ENCODE peak calls at places on chromosomes 2 and 18, in nine cellular contexts. T is RWPE1, H is epithelial cell of esophagus, E is BJ, N is tibial nerve, F is mesothelial cell of epicardium, B is A673, W is mammary epithelial cell, Q is lung. R is an unnamed sample.

GRCh38 chr18:79429381-79429780 is 33.7 kb downstream of the NFATC1 start:
- DNase-seq in N (no peak), E (no peak), B (no peak), T (no peak), Q (no peak), H (no peak), F (no peak), W (no peak), R (no peak)

GRCh38 chr2:131034122-131035051 is 58.9 kb downstream of the FAM168B start:
- DNase-seq in H (peak), W (peak), N (no peak), T (peak), Q (no peak), E (no peak), B (peak), F (peak), R (peak)

GRCh38 chr2:85705680-85706039 is 11.5 kb downstream of the GNLY start:
- DNase-seq in H (peak), T (peak), Q (peak), B (no peak), F (no peak), E (peak), N (no peak), W (peak), R (no peak)

GRCh38 chr2:218421027-218421426 is 2.1 kb downstream of the VIL1 start:
- DNase-seq in W (no peak), N (no peak), Q (no peak), T (no peak), B (no peak), F (no peak), H (no peak), E (no peak), R (no peak)

GRCh38 chr2:240572141-240573031 is 4.1 kb downstream of the RNPEPL1 start:
- DNase-seq in Q (no peak), F (no peak), T (no peak), N (peak), H (no peak), E (no peak), W (no peak), B (no peak), R (no peak)

GRCh38 chr18:45277870-45278269 is 337.4 kb upstream of the SLC14A2 start:
- DNase-seq in T (no peak), E (no peak), W (no peak), B (no peak), H (no peak), Q (no peak), F (no peak), N (no peak), R (no peak)

GRCh38 chr2:32743480-32744236 is 115.8 kb downstream of the TTC27 start:
- DNase-seq in B (no peak), T (no peak), W (no peak), E (no peak), N (no peak), F (no peak), H (no peak), Q (no peak), R (no peak)

GRCh38 chr2:52880872-52881271 is 886.7 kb upstream of the CHAC2 start:
- DNase-seq in E (no peak), B (no peak), W (no peak), Q (no peak), H (peak), N (no peak), T (no peak), F (no peak), R (no peak)

GRCh38 chr2:112055833-112056625 is 960 bp downstream of the TMEM87B start:
- DNase-seq in N (no peak), E (peak), T (peak), H (peak), B (peak), W (peak), Q (peak), F (peak), R (no peak)

GRCh38 chr2:98040331-98040939 is 44.7 kb upstream of the TMEM131 start:
- DNase-seq in Q (no peak), E (no peak), F (no peak), T (no peak), N (no peak), H (no peak), W (no peak), B (no peak), R (peak)

GRCh38 chr2:123738643-123739042 is 286.4 kb upstream of the CNTNAP5 start:
- DNase-seq in W (peak), F (no peak), Q (no peak), H (peak), E (no peak), T (peak), B (no peak), N (no peak), R (no peak)

GRCh38 chr18:79578396-79579260 is 101.0 kb upstream of the CTDP1 start:
- DNase-seq in F (no peak), H (no peak), Q (no peak), T (no peak), E (no peak), B (no peak), N (peak), W (no peak), R (peak)

GRCh38 chr2:233387667-233388528 is 33.6 kb downstream of the DGKD start:
- DNase-seq in F (peak), B (peak), W (no peak), N (peak), T (no peak), H (no peak), Q (peak), E (peak), R (no peak)

GRCh38 chr2:8576525-8577157 is 105.2 kb upstream of the ID2 start:
- DNase-seq in T (no peak), W (no peak), E (no peak), Q (no peak), N (no peak), H (no peak), F (no peak), B (no peak), R (peak)

GRCh38 chr2:153872311-153873061 is 764 bp downstream of the GALNT13 start:
- DNase-seq in B (no peak), T (no peak), Q (no peak), E (no peak), F (no peak), H (no peak), W (no peak), N (no peak), R (peak)

GRCh38 chr2:36809046-36809445 is 112.5 kb downstream of the VIT start:
- DNase-seq in B (no peak), N (no peak), H (peak), W (no peak), E (no peak), Q (no peak), T (no peak), F (no peak), R (no peak)

GRCh38 chr2:24658531-24659202 is 134.5 kb downstream of the PTRHD1 start:
- DNase-seq in W (no peak), F (no peak), Q (no peak), E (no peak), B (no peak), H (no peak), N (no peak), T (no peak), R (no peak)

GRCh38 chr2:25651782-25652455 is 21.5 kb downstream of the DTNB start:
- DNase-seq in N (no peak), W (peak), E (no peak), Q (no peak), F (no peak), B (no peak), H (peak), T (no peak), R (no peak)

GRCh38 chr2:220962556-220962955 is 609.5 kb downstream of the EPHA4 start:
- DNase-seq in E (no peak), H (no peak), W (no peak), T (no peak), B (no peak), F (no peak), N (no peak), Q (no peak), R (no peak)

GRCh38 chr2:27916293-27917015 is 25.9 kb downstream of the BABAM2 start:
- DNase-seq in F (no peak), Q (no peak), E (no peak), B (no peak), W (peak), T (no peak), H (peak), N (no peak), R (no peak)

GRCh38 chr2:10555810-10556111 is 107.6 kb upstream of the ODC1 start:
- DNase-seq in Q (no peak), T (no peak), N (no peak), W (no peak), B (no peak), E (no peak), H (no peak), F (no peak), R (no peak)

GRCh38 chr18:3411854-3412268 is 38.1 kb upstream of the TGIF1 start:
- DNase-seq in H (peak), Q (peak), N (no peak), E (no peak), T (no peak), W (peak), F (no peak), B (no peak), R (no peak)

GRCh38 chr2:54947596-54948519 is 102.4 kb downstream of the RTN4 start:
- DNase-seq in W (no peak), H (no peak), F (no peak), Q (no peak), E (no peak), B (no peak), N (no peak), T (no peak), R (no peak)

GRCh38 chr2:39631715-39632114 is 34.0 kb upstream of the TMEM178A start:
- DNase-seq in N (no peak), Q (no peak), W (peak), T (peak), E (peak), H (peak), F (no peak), B (no peak), R (no peak)

GRCh38 chr2:196239622-196240587 is 68.5 kb upstream of the STK17B start:
- DNase-seq in H (peak), F (no peak), B (peak), N (no peak), Q (peak), E (no peak), W (peak), T (peak), R (no peak)

GRCh38 chr18:5546660-5547059 is 2.9 kb upstream of the EPB41L3 start:
- DNase-seq in N (no peak), Q (no peak), F (no peak), E (no peak), T (no peak), H (peak), B (peak), W (no peak), R (no peak)

GRCh38 chr18:22166070-22166972 is 3.1 kb upstream of the GATA6 start:
- DNase-seq in H (no peak), N (no peak), W (no peak), E (no peak), B (peak), Q (peak), T (no peak), F (peak), R (no peak)
- TF ChIP-seq CTCF in H (no peak), N (no peak), W (no peak), E (no peak), B (no peak), Q (no peak), T (no peak), F (no peak), R (no peak)

GRCh38 chr2:63012541-63012940 is 38.1 kb upstream of the OTX1 start:
- DNase-seq in N (no peak), F (no peak), W (no peak), Q (no peak), B (no peak), H (no peak), T (no peak), E (peak), R (no peak)

GRCh38 chr2:63007813-63008458 is 42.7 kb upstream of the OTX1 start:
- DNase-seq in B (no peak), F (no peak), W (no peak), H (no peak), T (no peak), Q (no peak), N (no peak), E (no peak), R (no peak)

GRCh38 chr2:63008838-63009237 is 41.8 kb upstream of the OTX1 start:
- DNase-seq in B (no peak), E (no peak), T (no peak), F (no peak), H (no peak), W (no peak), N (no peak), Q (no peak), R (no peak)

GRCh38 chr2:63013448-63013847 is 37.2 kb upstream of the OTX1 start:
- DNase-seq in F (no peak), N (no peak), T (no peak), H (no peak), B (no peak), W (no peak), Q (no peak), E (no peak), R (no peak)

DNA sequence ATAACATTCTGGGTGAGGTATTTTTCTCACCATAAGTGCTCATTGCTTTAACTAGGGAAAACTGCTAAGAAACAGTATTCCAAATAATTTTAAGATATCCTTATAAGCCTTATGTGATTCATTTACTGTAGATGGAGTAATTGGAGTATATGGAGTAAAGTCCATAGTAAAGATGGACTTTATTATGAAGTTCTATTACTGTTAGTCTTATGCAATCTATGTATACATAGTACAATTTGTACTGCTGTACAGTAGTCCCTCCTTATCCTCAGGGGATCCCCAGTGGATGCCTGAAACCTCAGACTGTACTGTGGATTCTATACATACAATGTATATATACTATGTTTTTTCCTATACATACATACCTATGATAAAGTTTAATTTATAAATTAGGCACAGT is 41.1 kb upstream of the OTX1 start:
- DNase-seq in Q (no peak), E (no peak), W (no peak), H (no peak), T (no peak), N (no peak), B (no peak), F (no peak), R (no peak)
- TF ChIP-seq CTCF in Q (no peak), E (no peak), W (no peak), H (no peak), T (no peak), N (no peak), B (no peak), F (no peak), R (no peak)

DNA sequence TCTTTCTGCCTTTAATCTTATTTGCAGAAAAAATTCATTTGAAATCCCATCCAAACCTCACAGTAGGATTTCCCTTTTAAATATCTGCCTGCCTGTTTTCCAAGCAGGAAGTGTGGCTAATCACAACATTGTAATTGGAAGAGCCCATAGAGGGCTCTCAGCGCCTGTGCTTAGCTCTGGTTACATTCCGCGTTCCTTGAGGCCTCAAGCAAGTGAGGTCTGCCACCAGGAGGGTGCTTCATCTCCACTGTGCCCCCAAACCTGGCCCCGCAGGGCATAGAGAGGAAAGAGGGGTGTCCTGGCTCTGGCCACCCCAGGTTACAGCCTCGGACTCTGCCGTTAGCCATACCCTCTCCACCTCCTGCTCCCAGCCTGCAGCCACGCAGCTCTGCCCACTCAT is 214.8 kb downstream of the SP3 start:
- DNase-seq in F (no peak), N (no peak), T (no peak), B (peak), E (no peak), Q (no peak), W (no peak), H (peak), R (no peak)
- TF ChIP-seq CTCF in F (no peak), N (no peak), T (no peak), B (no peak), E (peak), Q (no peak), W (peak), H (peak), R (no peak)

GRCh38 chr2:164065038-164065437 is 329.2 kb upstream of the FIGN start:
- DNase-seq in T (no peak), Q (no peak), B (no peak), N (no peak), F (no peak), H (no peak), W (no peak), E (no peak), R (no peak)

GRCh38 chr2:164060031-164060430 is 324.2 kb upstream of the FIGN start:
- DNase-seq in B (no peak), H (no peak), Q (no peak), W (no peak), N (no peak), F (no peak), T (no peak), E (no peak), R (no peak)

GRCh38 chr2:164066095-164066494 is 330.3 kb upstream of the FIGN start:
- DNase-seq in H (no peak), T (no peak), B (no peak), N (no peak), E (no peak), Q (no peak), W (no peak), F (no peak), R (no peak)

GRCh38 chr2:164055623-164056022 is 319.8 kb upstream of the FIGN start:
- DNase-seq in N (no peak), T (no peak), E (no peak), Q (no peak), B (no peak), H (no peak), W (no peak), F (no peak), R (no peak)

DNA sequence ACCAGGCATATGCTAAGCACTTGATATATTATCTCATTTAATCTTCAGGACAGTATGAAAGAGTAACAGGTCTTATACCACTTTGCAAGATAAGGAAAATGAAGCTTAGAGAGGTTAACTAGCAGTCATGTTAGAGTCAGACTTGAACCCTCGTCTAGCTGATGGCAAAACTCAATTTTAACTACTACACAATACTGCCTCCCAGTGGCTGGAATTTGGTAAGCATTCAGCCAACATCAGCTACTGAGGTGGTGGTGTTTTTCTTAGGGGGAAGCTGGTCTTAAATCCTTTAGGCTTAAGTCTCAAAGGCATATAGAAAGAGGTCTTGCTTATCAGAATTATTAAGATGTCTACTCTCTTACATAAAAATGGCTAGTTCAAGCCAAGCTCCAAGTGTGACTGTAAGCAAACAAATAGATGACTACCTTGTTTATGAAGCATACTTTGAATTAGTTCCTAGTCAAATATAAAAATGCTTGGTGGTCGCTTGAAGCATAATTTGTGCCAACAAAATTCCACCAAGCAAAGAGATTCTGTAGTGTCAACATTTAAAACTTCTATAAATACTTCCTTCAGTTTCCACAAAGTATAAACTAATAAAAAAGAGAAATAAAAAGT is 325.4 kb upstream of the FIGN start:
- DNase-seq in H (peak), W (peak), T (peak), E (no peak), N (no peak), F (peak), Q (peak), B (peak), R (no peak)
- TF ChIP-seq CTCF in H (peak), W (peak), T (peak), E (peak), N (peak), F (peak), Q (no peak), B (peak), R (peak)

GRCh38 chr2:20562540-20563225 is 88.2 kb downstream of the HS1BP3 start:
- DNase-seq in H (no peak), T (no peak), F (no peak), N (no peak), Q (no peak), B (peak), E (no peak), W (no peak), R (no peak)
- TF ChIP-seq CTCF in H (no peak), T (no peak), F (no peak), N (no peak), Q (no peak), B (no peak), E (no peak), W (no peak), R (peak)

GRCh38 chr2:49770919-49771318 is 616.6 kb upstream of the FSHR start:
- DNase-seq in E (no peak), B (peak), N (no peak), F (peak), W (peak), Q (no peak), T (no peak), H (peak), R (no peak)
- TF ChIP-seq CTCF in E (no peak), B (peak), N (peak), F (peak), W (peak), Q (no peak), T (no peak), H (peak), R (peak)

GRCh38 chr2:190486037-190486623 is 48.4 kb downstream of the NEMP2 start:
- DNase-seq in B (no peak), H (peak), W (peak), T (no peak), F (no peak), Q (no peak), N (no peak), E (no peak), R (no peak)
- TF ChIP-seq CTCF in B (no peak), H (no peak), W (no peak), T (no peak), F (no peak), Q (no peak), N (no peak), E (no peak), R (no peak)

R was measured in type B pancreatic cell.